ENCODE peak calls at places on chromosome 11, in four cellular contexts. A is K562, H is GM12878, O is HepG2. B is an unnamed sample.

GRCh38 chr11:18705651-18706281 is 7.2 kb downstream of the TMEM86A start:
- DNase-seq in A (no peak), H (no peak), O (no peak), B (no peak)

GRCh38 chr11:12585861-12586260 is 88.4 kb upstream of the TEAD1 start:
- DNase-seq in A (no peak), H (no peak), O (no peak), B (no peak)

GRCh38 chr11:36465449-36466163 is 44.5 kb downstream of the TRAF6 start:
- DNase-seq in A (no peak), H (no peak), O (no peak), B (no peak)

GRCh38 chr11:122703541-122704272 is 48.2 kb downstream of the UBASH3B start:
- DNase-seq in A (no peak), H (no peak), O (no peak), B (no peak)

GRCh38 chr11:68022531-68022930 is 8.0 kb upstream of the NDUFS8 start:
- DNase-seq in A (no peak), H (no peak), O (no peak), B (no peak)

GRCh38 chr11:117300301-117300700 is 9.2 kb downstream of the BACE1-AS start:
- DNase-seq in A (no peak), H (no peak), O (peak; percentile 52), B (no peak)

GRCh38 chr11:4041731-4042391 is 52.7 kb upstream of the RRM1 start:
- DNase-seq in A (no peak), H (no peak), O (no peak), B (no peak)

GRCh38 chr11:125315088-125315740 is 150.7 kb downstream of the PKNOX2 start:
- DNase-seq in A (no peak), H (no peak), O (no peak), B (no peak)

GRCh38 chr11:72972541-72973128 is 158.4 kb downstream of the ATG16L2 start:
- DNase-seq in A (no peak), H (no peak), O (no peak), B (no peak)

GRCh38 chr11:79209540-79210266 is 231.1 kb downstream of the TENM4 start:
- DNase-seq in A (no peak), H (no peak), O (no peak), B (no peak)

GRCh38 chr11:12673924-12674570 is at the start of gene TEAD1:
- DNase-seq in A (peak; percentile 99), H (no peak), O (peak; percentile 84), B (peak; percentile 93)

GRCh38 chr11:102226702-102227101 is 90.6 kb upstream of the BIRC3 start:
- DNase-seq in A (no peak), H (no peak), O (no peak), B (no peak)

GRCh38 chr11:23284626-23285025 is 424.4 kb upstream of the CCDC179 start:
- DNase-seq in A (no peak), H (no peak), O (no peak), B (no peak)

GRCh38 chr11:117807482-117808272 is 10.7 kb upstream of the DSCAML1 start:
- DNase-seq in A (peak; percentile 82), H (no peak), O (no peak), B (peak; percentile 76)

GRCh38 chr11:108614086-108614485 is 20.5 kb upstream of the EXPH5 start:
- DNase-seq in A (no peak), H (no peak), O (no peak), B (no peak)

GRCh38 chr11:46661836-46662235 is 38.6 kb downstream of the ARHGAP1 start:
- DNase-seq in A (no peak), H (no peak), O (no peak), B (no peak)

GRCh38 chr11:100445231-100445735 is 241.8 kb upstream of the ARHGAP42 start:
- DNase-seq in A (no peak), H (no peak), O (no peak), B (no peak)

GRCh38 chr11:69481393-69481844 is at the start of gene LINC01488:
- DNase-seq in A (no peak), H (no peak), O (no peak), B (no peak)

GRCh38 chr11:35138058-35138457 is 913 bp upstream of the CD44 start:
- DNase-seq in A (no peak), H (no peak), O (no peak), B (no peak)

GRCh38 chr11:35133656-35134055 is 5.3 kb upstream of the CD44 start:
- DNase-seq in A (no peak), H (no peak), O (no peak), B (no peak)

GRCh38 chr11:35136311-35136710 is 2.7 kb upstream of the CD44 start:
- DNase-seq in A (no peak), H (no peak), O (no peak), B (no peak)

GRCh38 chr11:35134403-35135126 is 4.4 kb upstream of the CD44 start:
- DNase-seq in A (no peak), H (no peak), O (no peak), B (no peak)

GRCh38 chr11:35135222-35135621 is 3.7 kb upstream of the CD44 start:
- DNase-seq in A (no peak), H (no peak), O (no peak), B (no peak)
- TF ChIP-seq FOXK2 in A (no peak), H (no peak), O (no peak), B (no peak)

GRCh38 chr11:128688031-128688713 is 5.7 kb upstream of the FLI1 start:
- DNase-seq in A (no peak), H (no peak), O (no peak), B (no peak)
- TF ChIP-seq FOXM1 in A (no peak), H (no peak), O (no peak), B (no peak)

DNA sequence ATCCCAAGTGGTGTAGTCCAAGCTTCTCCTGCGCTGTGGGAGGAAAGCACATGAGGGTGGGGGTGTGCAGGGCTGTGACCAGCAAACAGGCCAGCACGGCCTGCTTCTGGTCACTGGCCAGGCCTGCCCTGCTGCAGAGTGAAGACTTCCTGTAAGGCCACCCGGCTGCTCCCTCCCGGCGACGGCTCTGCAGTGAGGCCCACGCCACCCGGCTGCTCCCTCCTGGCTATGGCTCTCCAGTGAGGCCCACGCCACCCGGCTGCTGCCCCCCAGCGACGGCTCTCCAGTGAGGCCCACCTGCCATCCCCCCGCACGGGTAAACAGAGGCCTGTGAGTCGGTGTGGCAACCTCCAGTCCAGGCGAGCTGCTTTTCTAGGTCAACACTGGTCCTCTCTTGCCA is 31.4 kb upstream of the BRSK2 start:
- DNase-seq in A (no peak), H (no peak), O (no peak), B (no peak)
- TF ChIP-seq BHLHE40 in A (no peak), H (no peak), O (no peak), B (no peak)

GRCh38 chr11:86632499-86633269 is 39.7 kb downstream of the ME3 start:
- DNase-seq in A (no peak), H (peak; percentile 11), O (peak; percentile 28), B (peak; percentile 50)
- TF ChIP-seq FOXK2 in A (no peak), H (no peak), O (no peak), B (no peak)

GRCh38 chr11:66454253-66454652 is 12.5 kb upstream of the PELI3 start:
- DNase-seq in A (no peak), H (no peak), O (no peak), B (no peak)
- TF ChIP-seq FOXM1 in A (no peak), H (no peak), O (no peak), B (no peak)

GRCh38 chr11:113839842-113840241 is 35.5 kb downstream of the USP28 start:
- DNase-seq in A (no peak), H (peak; percentile 47), O (no peak), B (no peak)
- TF ChIP-seq BHLHE40 in A (no peak), H (no peak), O (no peak), B (no peak)

B was measured in HEK293T.